ENCODE peak calls at places on chromosome X, in nine cellular contexts. X is astrocyte of the cerebellum, Y is bronchial epithelial cell, J is endothelial cell of umbilical vein, I is GM13977, V is foreskin fibroblast, T is dorsolateral prefrontal cortex, Q is GM10248, P is GM13976. S is an unnamed sample.

GRCh38 chrX:11663875-11664210 is 1.9 kb downstream of the ARHGAP6 start:
- DNase-seq in X (no peak), Y (no peak), J (no peak), I (no peak), V (no peak), T (no peak), Q (no peak), P (no peak), S (no peak)

GRCh38 chrX:120136128-120136527 is 20.4 kb upstream of the RHOXF1 start:
- DNase-seq in X (no peak), Y (no peak), J (no peak), I (no peak), V (no peak), T (no peak), Q (no peak), P (no peak), S (no peak)

GRCh38 chrX:135494453-135494852 is 26.0 kb upstream of the INTS6L start:
- DNase-seq in X (no peak), Y (no peak), J (no peak), I (no peak), V (no peak), T (no peak), Q (no peak), P (no peak), S (no peak)

GRCh38 chrX:131703646-131704045 is 159.8 kb downstream of the OR13H1 start:
- DNase-seq in X (no peak), Y (no peak), J (no peak), I (no peak), V (no peak), T (no peak), Q (no peak), P (no peak), S (no peak)

GRCh38 chrX:153641575-153642312 is 5.3 kb upstream of the DUSP9 start:
- DNase-seq in X (no peak), Y (no peak), J (no peak), I (no peak), V (no peak), T (no peak), Q (no peak), P (no peak), S (no peak)

GRCh38 chrX:53262189-53262917 is 19.0 kb downstream of the IQSEC2 start:
- DNase-seq in X (no peak), Y (no peak), J (no peak), I (no peak), V (no peak), T (no peak), Q (no peak), P (no peak), S (no peak)

GRCh38 chrX:79065696-79066095 is 78.8 kb upstream of the GPR174 start:
- DNase-seq in X (no peak), Y (no peak), J (no peak), I (no peak), V (no peak), T (no peak), Q (no peak), P (no peak), S (no peak)

GRCh38 chrX:17674611-17675010 is 62.7 kb upstream of the SCML1 start:
- DNase-seq in X (peak), Y (peak), J (peak), I (no peak), V (no peak), T (no peak), Q (no peak), P (no peak), S (no peak)

GRCh38 chrX:70553516-70553915 is 108.9 kb downstream of the DLG3 start:
- DNase-seq in X (no peak), Y (peak), J (no peak), I (no peak), V (no peak), T (no peak), Q (no peak), P (no peak), S (no peak)

GRCh38 chrX:952816-953215 is 259.6 kb downstream of the CRLF2 start:
- DNase-seq in X (no peak), Y (no peak), J (no peak), I (no peak), V (no peak), T (no peak), Q (no peak), P (no peak), S (no peak)

GRCh38 chrX:123167621-123168020 is 16.5 kb upstream of the GRIA3 start:
- DNase-seq in X (no peak), Y (no peak), J (no peak), I (no peak), V (no peak), T (no peak), Q (no peak), P (no peak), S (no peak)

GRCh38 chrX:13750204-13750603 is 15.7 kb downstream of the OFD1 start:
- DNase-seq in X (peak), Y (peak), J (peak), I (peak), V (no peak), T (no peak), Q (peak), P (peak), S (no peak)

GRCh38 chrX:119870626-119871131 is 854 bp downstream of the RNF113A start:
- DNase-seq in X (no peak), Y (no peak), J (peak), I (no peak), V (no peak), T (no peak), Q (no peak), P (no peak), S (no peak)

GRCh38 chrX:48468693-48469691 is 1.1 kb downstream of the SLC38A5 start:
- DNase-seq in X (no peak), Y (no peak), J (no peak), I (no peak), V (no peak), T (no peak), Q (peak), P (peak), S (no peak)
- TF ChIP-seq CTCF in X (peak), Y (peak), J (peak), I (peak), V (no peak), T (no peak), Q (peak), P (peak), S (peak)

GRCh38 chrX:44432641-44433040 is 89.2 kb upstream of the EFHC2 start:
- DNase-seq in X (no peak), Y (peak), J (peak), I (no peak), V (no peak), T (no peak), Q (no peak), P (no peak), S (no peak)
- TF ChIP-seq CTCF in X (no peak), Y (no peak), J (no peak), I (no peak), V (no peak), T (no peak), Q (no peak), P (no peak), S (no peak)

DNA sequence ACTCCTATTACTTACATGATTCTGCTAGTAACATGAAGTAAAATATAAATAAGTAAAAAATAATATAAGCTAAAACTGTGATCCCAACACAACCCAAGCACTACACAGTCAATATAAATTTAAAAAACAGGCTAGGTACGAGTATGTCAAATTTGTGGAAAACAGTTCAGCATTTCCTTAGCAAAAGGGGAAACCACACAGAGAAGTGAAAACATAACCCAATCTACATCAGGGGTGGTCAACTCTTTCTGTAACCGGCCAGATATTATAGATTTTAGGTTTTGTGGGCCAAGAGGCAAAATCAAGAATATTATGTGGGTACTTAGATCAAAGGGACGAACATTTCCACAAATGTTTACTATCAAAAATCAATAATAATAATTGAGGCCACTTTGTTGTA is 70.1 kb downstream of the CHST7 start:
- DNase-seq in X (no peak), Y (no peak), J (no peak), I (no peak), V (no peak), T (no peak), Q (no peak), P (no peak), S (no peak)
- TF ChIP-seq CTCF in X (no peak), Y (no peak), J (no peak), I (no peak), V (no peak), T (no peak), Q (no peak), P (no peak), S (no peak)

GRCh38 chrX:132718411-132718810 is 229.6 kb upstream of the MBNL3 start:
- DNase-seq in X (no peak), Y (no peak), J (no peak), I (no peak), V (no peak), T (no peak), Q (no peak), P (no peak), S (no peak)

GRCh38 chrX:132714913-132715312 is 226.1 kb upstream of the MBNL3 start:
- DNase-seq in X (no peak), Y (no peak), J (no peak), I (no peak), V (no peak), T (no peak), Q (no peak), P (no peak), S (no peak)

GRCh38 chrX:132710756-132711155 is 221.9 kb upstream of the MBNL3 start:
- DNase-seq in X (no peak), Y (no peak), J (no peak), I (no peak), V (no peak), T (no peak), Q (no peak), P (no peak), S (no peak)

DNA sequence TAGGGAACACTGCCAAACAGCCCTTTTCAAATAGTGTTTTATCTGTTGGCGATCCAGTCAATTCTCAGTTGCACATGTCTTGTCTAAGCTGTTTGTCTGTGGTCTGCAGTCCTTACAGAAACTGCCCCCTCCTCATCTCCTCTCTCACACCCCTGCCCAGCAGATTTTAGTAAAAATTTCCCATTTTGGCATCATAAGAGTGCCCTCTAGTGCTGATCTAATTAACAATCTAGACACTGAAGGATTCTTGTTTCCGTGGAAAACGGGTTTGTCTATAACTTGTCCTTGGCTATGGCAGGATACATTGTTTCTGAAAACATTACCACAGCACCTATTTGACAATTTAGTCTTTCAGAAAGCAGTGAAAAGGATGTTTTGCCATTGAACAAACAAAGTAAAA is 227.2 kb upstream of the MBNL3 start:
- DNase-seq in X (no peak), Y (no peak), J (peak), I (no peak), V (no peak), T (no peak), Q (no peak), P (no peak), S (no peak)
- TF ChIP-seq CTCF in X (peak), Y (peak), J (no peak), I (peak), V (no peak), T (peak), Q (no peak), P (peak), S (peak)

DNA sequence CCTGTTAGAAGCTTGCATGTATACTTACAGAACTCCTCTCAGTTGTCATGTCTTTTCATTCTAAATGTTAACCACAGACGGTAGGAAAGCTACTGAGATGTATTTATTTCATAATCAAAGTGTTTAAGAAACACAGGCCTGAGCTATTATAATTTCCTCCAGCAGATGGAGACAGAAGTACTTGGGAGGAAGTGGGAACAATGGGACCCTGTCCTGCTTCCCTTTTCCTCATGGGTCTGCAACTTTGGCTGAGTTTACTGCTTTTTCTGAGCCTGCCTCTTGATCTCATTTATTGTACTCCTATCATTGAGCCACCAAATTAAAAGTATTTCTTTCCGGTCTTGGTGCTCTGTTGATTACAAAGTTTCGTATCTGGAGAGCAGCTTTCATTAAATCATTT is 67.7 kb upstream of the SPANXN2 start:
- DNase-seq in X (no peak), Y (peak), J (no peak), I (no peak), V (no peak), T (no peak), Q (no peak), P (no peak), S (no peak)
- TF ChIP-seq CTCF in X (peak), Y (peak), J (no peak), I (peak), V (peak), T (no peak), Q (no peak), P (peak), S (peak)

DNA sequence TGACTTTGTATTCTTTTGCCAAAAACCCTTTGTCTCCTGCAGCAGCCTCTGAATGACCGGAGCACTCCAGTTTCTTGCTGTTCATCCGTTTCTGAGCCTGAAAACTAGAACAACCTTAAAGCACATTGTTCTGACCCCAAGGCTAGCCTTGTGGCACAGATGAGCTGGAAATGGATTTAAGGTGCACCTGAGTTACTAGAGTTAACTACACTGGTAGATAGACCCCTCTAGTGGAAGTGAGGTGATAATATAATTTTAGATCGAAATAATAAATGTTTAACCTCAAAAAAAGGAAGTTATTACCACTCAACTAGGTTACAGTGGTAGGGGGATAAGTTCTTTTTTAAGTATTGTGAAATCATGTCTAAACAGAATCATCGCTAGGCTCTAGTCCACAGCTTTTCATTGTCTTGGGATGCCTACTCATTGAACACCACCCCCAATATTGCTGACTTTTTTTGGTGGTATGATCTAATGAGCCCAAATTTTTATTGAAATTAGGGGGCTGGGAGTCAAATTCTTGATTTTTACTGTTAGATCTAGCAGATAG is 2.7 kb downstream of the PLS3 start:
- DNase-seq in X (no peak), Y (no peak), J (peak), I (peak), V (no peak), T (no peak), Q (no peak), P (no peak), S (no peak)
- TF ChIP-seq CTCF in X (no peak), Y (no peak), J (no peak), I (no peak), V (no peak), T (no peak), Q (no peak), P (no peak), S (no peak)

GRCh38 chrX:150365051-150365952 is 2.2 kb downstream of the MAMLD1 start:
- DNase-seq in X (no peak), Y (no peak), J (peak), I (no peak), V (peak), T (peak), Q (peak), P (peak), S (no peak)

GRCh38 chrX:150364347-150365050 is 1.4 kb downstream of the MAMLD1 start:
- DNase-seq in X (no peak), Y (no peak), J (peak), I (no peak), V (no peak), T (no peak), Q (no peak), P (peak), S (no peak)

GRCh38 chrX:150361777-150362351 is 1.3 kb upstream of the MAMLD1 start:
- DNase-seq in X (no peak), Y (no peak), J (no peak), I (no peak), V (no peak), T (no peak), Q (no peak), P (peak), S (no peak)

GRCh38 chrX:150362599-150363481 is at the start of gene MAMLD1:
- DNase-seq in X (no peak), Y (peak), J (peak), I (peak), V (peak), T (peak), Q (no peak), P (peak), S (peak)

GRCh38 chrX:150363561-150364346 is 637 bp downstream of the MAMLD1 start:
- DNase-seq in X (no peak), Y (no peak), J (peak), I (no peak), V (peak), T (no peak), Q (no peak), P (no peak), S (no peak)
- TF ChIP-seq CTCF in X (peak), Y (no peak), J (no peak), I (no peak), V (no peak), T (no peak), Q (no peak), P (no peak), S (peak)

GRCh38 chrX:93875621-93876282 is 201.7 kb downstream of the FAM133A start:
- DNase-seq in X (no peak), Y (peak), J (peak), I (no peak), V (no peak), T (no peak), Q (no peak), P (no peak), S (no peak)

GRCh38 chrX:93874554-93874953 is 200.5 kb downstream of the FAM133A start:
- DNase-seq in X (peak), Y (peak), J (no peak), I (no peak), V (no peak), T (no peak), Q (no peak), P (no peak), S (no peak)
- TF ChIP-seq CTCF in X (peak), Y (peak), J (no peak), I (peak), V (no peak), T (peak), Q (peak), P (peak), S (peak)

DNA sequence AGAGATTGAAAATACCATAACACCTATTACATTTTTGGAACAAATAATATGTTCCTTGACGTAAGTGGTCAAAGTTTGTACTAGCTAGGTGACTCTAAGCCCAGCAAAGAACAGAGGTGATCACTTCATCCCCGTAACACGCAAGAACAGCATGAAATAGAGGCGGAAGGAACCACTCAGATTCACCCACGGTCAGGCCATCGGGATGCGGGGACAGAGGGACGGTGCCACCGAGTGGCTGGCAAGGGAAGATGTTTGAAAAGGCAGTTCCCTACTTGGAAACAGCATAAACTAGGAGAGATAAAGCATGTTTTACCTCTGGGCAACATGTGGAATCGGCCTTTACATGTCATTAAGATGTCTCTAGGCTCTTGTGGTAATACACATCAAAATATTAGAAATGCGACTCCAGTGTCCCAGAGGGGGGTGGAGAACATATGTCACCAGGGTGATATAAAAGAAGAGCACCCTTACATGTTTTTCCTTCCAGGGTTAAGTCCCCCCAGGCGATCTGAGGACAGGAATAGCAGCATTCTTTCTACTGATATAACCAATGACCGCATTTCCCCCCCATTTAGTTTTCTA is 84.0 kb downstream of the PHKA2 start:
- DNase-seq in X (no peak), Y (peak), J (peak), I (peak), V (peak), T (peak), Q (peak), P (peak), S (no peak)
- TF ChIP-seq CTCF in X (peak), Y (peak), J (peak), I (peak), V (no peak), T (peak), Q (peak), P (no peak), S (peak)

GRCh38 chrX:49164589-49165360 is 2.2 kb downstream of the MAGIX start:
- DNase-seq in X (no peak), Y (no peak), J (no peak), I (peak), V (no peak), T (no peak), Q (no peak), P (no peak), S (no peak)

GRCh38 chrX:49162620-49163019 is at the start of gene MAGIX:
- DNase-seq in X (no peak), Y (no peak), J (no peak), I (no peak), V (no peak), T (no peak), Q (no peak), P (no peak), S (no peak)

GRCh38 chrX:49165901-49166881 is 3.6 kb downstream of the MAGIX start:
- DNase-seq in X (peak), Y (peak), J (peak), I (peak), V (peak), T (peak), Q (peak), P (no peak), S (no peak)

GRCh38 chrX:49160908-49161307 is 1.6 kb upstream of the MAGIX start:
- DNase-seq in X (no peak), Y (no peak), J (no peak), I (no peak), V (no peak), T (no peak), Q (no peak), P (no peak), S (no peak)

DNA sequence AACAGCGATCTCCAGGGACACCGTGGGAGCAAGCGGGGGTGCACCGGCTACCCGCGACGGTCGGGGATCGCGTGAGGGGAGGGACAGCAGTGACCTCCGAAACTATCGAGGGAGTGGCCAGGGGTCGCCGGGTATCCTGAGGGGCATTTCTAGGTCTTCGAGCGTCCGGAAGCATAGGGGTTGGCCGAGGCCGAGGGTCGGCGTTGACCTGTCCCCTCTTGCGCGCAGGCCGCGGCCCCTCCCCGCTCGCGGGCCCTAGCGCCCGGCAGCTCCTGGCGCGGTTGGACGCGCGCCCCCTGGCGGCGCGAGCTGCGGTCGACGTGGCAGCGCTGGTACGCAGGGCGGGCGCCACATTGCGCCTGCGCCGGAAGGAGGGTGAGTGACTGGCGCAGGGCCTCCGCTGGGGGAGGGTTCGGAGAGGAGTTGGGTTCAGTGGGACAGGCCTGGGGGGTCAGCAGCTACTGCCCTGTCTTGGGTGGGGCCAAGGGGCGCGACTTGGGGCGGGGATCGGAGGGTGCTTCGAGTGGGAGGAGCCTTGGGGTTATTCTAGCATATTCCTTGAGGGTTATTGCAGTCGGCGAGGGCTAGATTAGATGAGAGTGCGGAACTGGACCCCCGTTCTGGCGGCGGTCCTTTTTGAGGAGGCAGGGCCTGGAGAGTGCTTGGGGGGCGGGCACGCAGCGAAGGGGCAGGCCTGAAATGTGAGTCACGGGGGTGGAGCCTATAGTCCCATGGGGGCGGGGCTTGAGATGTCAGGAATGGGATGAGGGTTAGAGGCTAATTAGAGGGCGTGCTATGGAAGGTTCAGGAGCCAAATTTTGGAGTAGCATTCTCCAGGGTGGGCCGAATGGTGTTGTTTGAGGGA is 1.2 kb downstream of the MAGIX start:
- DNase-seq in X (peak), Y (peak), J (peak), I (peak), V (peak), T (peak), Q (peak), P (peak), S (peak)
- TF ChIP-seq CTCF in X (peak), Y (peak), J (peak), I (peak), V (peak), T (peak), Q (peak), P (peak), S (peak)

S was measured in AG09319.